ENCODE peak calls at places on chromosomes 16 and 17, in ten cellular contexts. One of them, this sample, is unnamed.

GRCh38 chr17:16428098-16428882 is 12.9 kb downstream of the TRPV2 start:
- DNase-seq in uterus: peak
- DNase-seq in mammary epithelial cell: no peak
- DNase-seq in neural progenitor cell: peak
- DNase-seq in transverse colon: peak
- DNase-seq in GM23338: peak
- DNase-seq in OCI-LY7: peak
- DNase-seq in breast epithelium: no peak
- DNase-seq in heart right ventricle: no peak
- DNase-seq in A549: peak
- DNase-seq in this sample: no peak

GRCh38 chr16:68992521-68992920 is 112.9 kb upstream of the HAS3 start:
- DNase-seq in uterus: no peak
- DNase-seq in mammary epithelial cell: peak
- DNase-seq in GM23338: no peak
- DNase-seq in neural progenitor cell: no peak
- DNase-seq in A549: peak
- DNase-seq in OCI-LY7: no peak
- DNase-seq in transverse colon: no peak
- DNase-seq in breast epithelium: no peak
- DNase-seq in heart right ventricle: no peak
- DNase-seq in this sample: no peak

GRCh38 chr17:41613277-41614082 is 913 bp upstream of the KRT16 start:
- DNase-seq in uterus: no peak
- DNase-seq in transverse colon: no peak
- DNase-seq in heart right ventricle: no peak
- DNase-seq in A549: no peak
- DNase-seq in GM23338: no peak
- DNase-seq in OCI-LY7: no peak
- DNase-seq in neural progenitor cell: no peak
- DNase-seq in breast epithelium: no peak
- DNase-seq in mammary epithelial cell: no peak
- DNase-seq in this sample: peak

GRCh38 chr17:81578038-81578441 is 25.9 kb upstream of the FAAP100 start:
- DNase-seq in breast epithelium: no peak
- DNase-seq in OCI-LY7: no peak
- DNase-seq in transverse colon: no peak
- DNase-seq in heart right ventricle: no peak
- DNase-seq in A549: no peak
- DNase-seq in mammary epithelial cell: peak
- DNase-seq in uterus: no peak
- DNase-seq in GM23338: no peak
- DNase-seq in neural progenitor cell: no peak
- DNase-seq in this sample: no peak

GRCh38 chr16:53061701-53062159 is 6.9 kb downstream of the CHD9 start:
- DNase-seq in transverse colon: peak
- DNase-seq in heart right ventricle: no peak
- DNase-seq in mammary epithelial cell: no peak
- DNase-seq in GM23338: no peak
- DNase-seq in OCI-LY7: peak
- DNase-seq in uterus: no peak
- DNase-seq in A549: no peak
- DNase-seq in neural progenitor cell: no peak
- DNase-seq in breast epithelium: no peak
- DNase-seq in this sample: peak

GRCh38 chr17:45098081-45098868 is 34.0 kb downstream of the PLCD3 start:
- DNase-seq in neural progenitor cell: no peak
- DNase-seq in breast epithelium: no peak
- DNase-seq in uterus: no peak
- DNase-seq in transverse colon: no peak
- DNase-seq in OCI-LY7: no peak
- DNase-seq in GM23338: no peak
- DNase-seq in heart right ventricle: no peak
- DNase-seq in mammary epithelial cell: peak
- DNase-seq in A549: no peak
- DNase-seq in this sample: no peak

GRCh38 chr16:96935-97381 is 18.9 kb downstream of the MPG start:
- DNase-seq in breast epithelium: peak
- DNase-seq in mammary epithelial cell: peak
- DNase-seq in GM23338: peak
- DNase-seq in heart right ventricle: peak
- DNase-seq in uterus: peak
- DNase-seq in transverse colon: peak
- DNase-seq in neural progenitor cell: peak
- DNase-seq in A549: peak
- DNase-seq in OCI-LY7: peak
- DNase-seq in this sample: peak

GRCh38 chr17:44502598-44503079 is 567 bp downstream of the GPATCH8 start:
- DNase-seq in A549: peak
- DNase-seq in uterus: no peak
- DNase-seq in mammary epithelial cell: peak
- DNase-seq in heart right ventricle: no peak
- DNase-seq in breast epithelium: no peak
- DNase-seq in GM23338: no peak
- DNase-seq in OCI-LY7: peak
- DNase-seq in transverse colon: no peak
- DNase-seq in neural progenitor cell: peak
- DNase-seq in this sample: peak

GRCh38 chr17:31015639-31016038 is 44.8 kb downstream of the RNF135 start:
- DNase-seq in transverse colon: no peak
- DNase-seq in heart right ventricle: no peak
- DNase-seq in breast epithelium: no peak
- DNase-seq in neural progenitor cell: no peak
- DNase-seq in mammary epithelial cell: no peak
- DNase-seq in A549: no peak
- DNase-seq in OCI-LY7: no peak
- DNase-seq in uterus: no peak
- DNase-seq in GM23338: no peak
- DNase-seq in this sample: no peak
- TF ChIP-seq CTCF in transverse colon: no peak
- TF ChIP-seq CTCF in heart right ventricle: no peak
- TF ChIP-seq CTCF in breast epithelium: no peak
- TF ChIP-seq CTCF in neural progenitor cell: no peak
- TF ChIP-seq CTCF in mammary epithelial cell: no peak
- TF ChIP-seq CTCF in A549: no peak
- TF ChIP-seq CTCF in OCI-LY7: no peak
- TF ChIP-seq CTCF in uterus: no peak
- TF ChIP-seq CTCF in GM23338: no peak
- TF ChIP-seq CTCF in this sample: no peak

GRCh38 chr17:12964840-12965239 is 53.0 kb downstream of the ELAC2 start:
- DNase-seq in uterus: no peak
- DNase-seq in breast epithelium: no peak
- DNase-seq in mammary epithelial cell: no peak
- DNase-seq in transverse colon: no peak
- DNase-seq in GM23338: no peak
- DNase-seq in heart right ventricle: no peak
- DNase-seq in neural progenitor cell: no peak
- DNase-seq in A549: no peak
- DNase-seq in OCI-LY7: no peak
- DNase-seq in this sample: no peak
- H3K27ac ChIP-seq in uterus: no peak
- H3K27ac ChIP-seq in breast epithelium: no peak
- H3K27ac ChIP-seq in mammary epithelial cell: no peak
- H3K27ac ChIP-seq in transverse colon: no peak
- H3K27ac ChIP-seq in GM23338: no peak
- H3K27ac ChIP-seq in heart right ventricle: no peak
- H3K27ac ChIP-seq in neural progenitor cell: no peak
- H3K27ac ChIP-seq in A549: no peak
- H3K27ac ChIP-seq in OCI-LY7: no peak
- H3K27ac ChIP-seq in this sample: no peak

GRCh38 chr17:62996221-62996620 is 30.2 kb downstream of the TANC2 start:
- DNase-seq in OCI-LY7: no peak
- DNase-seq in transverse colon: no peak
- DNase-seq in A549: no peak
- DNase-seq in breast epithelium: no peak
- DNase-seq in uterus: no peak
- DNase-seq in heart right ventricle: no peak
- DNase-seq in mammary epithelial cell: no peak
- DNase-seq in GM23338: no peak
- DNase-seq in neural progenitor cell: no peak
- DNase-seq in this sample: no peak

GRCh38 chr17:62994931-62995330 is 28.9 kb downstream of the TANC2 start:
- DNase-seq in GM23338: no peak
- DNase-seq in uterus: no peak
- DNase-seq in transverse colon: no peak
- DNase-seq in breast epithelium: no peak
- DNase-seq in OCI-LY7: no peak
- DNase-seq in mammary epithelial cell: no peak
- DNase-seq in heart right ventricle: no peak
- DNase-seq in neural progenitor cell: no peak
- DNase-seq in A549: no peak
- DNase-seq in this sample: no peak

GRCh38 chr17:62998665-62999393 is 32.8 kb downstream of the TANC2 start:
- DNase-seq in breast epithelium: no peak
- DNase-seq in mammary epithelial cell: peak
- DNase-seq in transverse colon: no peak
- DNase-seq in uterus: no peak
- DNase-seq in neural progenitor cell: no peak
- DNase-seq in GM23338: no peak
- DNase-seq in OCI-LY7: no peak
- DNase-seq in heart right ventricle: no peak
- DNase-seq in A549: peak
- DNase-seq in this sample: no peak

DNA sequence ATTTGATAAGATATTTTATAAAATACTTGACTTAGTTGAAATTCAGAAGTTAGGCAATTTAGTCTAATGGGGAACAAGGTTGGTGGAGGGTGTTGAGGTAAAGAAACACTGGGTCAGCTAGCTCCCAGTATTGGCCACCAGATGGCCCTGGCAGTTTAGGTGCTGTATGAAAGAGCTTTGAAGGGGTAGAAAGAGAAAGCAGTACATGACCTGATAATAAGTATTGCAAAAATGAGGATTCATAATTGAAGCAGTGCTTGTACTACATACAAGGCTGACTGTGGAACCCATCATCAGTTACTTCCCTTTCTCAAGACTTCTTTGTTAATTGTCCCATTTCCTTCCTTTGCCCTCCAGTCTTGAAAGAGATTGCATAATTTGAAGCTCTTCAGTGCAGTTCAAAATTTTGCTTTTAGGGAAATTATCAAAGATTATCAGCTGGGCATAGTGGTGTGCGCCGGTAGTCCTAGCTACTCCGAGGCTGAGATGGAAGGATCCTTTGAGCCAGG is 29.4 kb downstream of the TANC2 start:
- DNase-seq in transverse colon: peak
- DNase-seq in breast epithelium: no peak
- DNase-seq in OCI-LY7: peak
- DNase-seq in GM23338: peak
- DNase-seq in neural progenitor cell: peak
- DNase-seq in A549: peak
- DNase-seq in mammary epithelial cell: peak
- DNase-seq in uterus: no peak
- DNase-seq in heart right ventricle: peak
- DNase-seq in this sample: no peak
- TF ChIP-seq CTCF in transverse colon: peak
- TF ChIP-seq CTCF in breast epithelium: no peak
- TF ChIP-seq CTCF in OCI-LY7: peak
- TF ChIP-seq CTCF in GM23338: peak
- TF ChIP-seq CTCF in neural progenitor cell: peak
- TF ChIP-seq CTCF in A549: peak
- TF ChIP-seq CTCF in mammary epithelial cell: peak
- TF ChIP-seq CTCF in uterus: no peak
- TF ChIP-seq CTCF in heart right ventricle: peak
- TF ChIP-seq CTCF in this sample: no peak

DNA sequence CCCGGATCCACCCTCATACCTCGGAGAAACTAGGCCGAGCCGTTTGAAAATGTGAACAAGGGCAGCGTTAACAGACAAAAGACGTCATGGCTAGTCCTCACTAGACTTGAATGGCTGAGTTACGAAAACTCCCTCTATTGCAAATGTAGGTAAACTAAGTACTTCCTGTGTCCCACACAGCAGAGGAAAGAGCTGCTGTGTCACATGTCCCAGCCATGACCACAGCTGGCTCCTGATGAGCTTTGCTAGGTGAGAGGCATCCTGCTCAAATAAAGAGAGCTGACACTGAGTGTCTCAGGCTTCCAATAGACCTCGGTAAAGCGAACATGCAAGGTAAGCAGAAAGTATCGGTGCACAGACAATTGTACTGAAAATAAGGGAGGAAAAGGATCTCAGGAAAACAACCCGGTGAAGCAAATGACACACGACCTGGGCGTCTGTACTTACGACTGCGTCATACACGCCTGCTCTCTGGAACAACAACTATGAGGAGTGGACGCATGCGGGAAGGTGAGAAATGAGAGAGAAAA is 26.0 kb downstream of the TMEM204 start:
- DNase-seq in A549: no peak
- DNase-seq in uterus: no peak
- DNase-seq in breast epithelium: no peak
- DNase-seq in GM23338: no peak
- DNase-seq in transverse colon: no peak
- DNase-seq in mammary epithelial cell: no peak
- DNase-seq in heart right ventricle: no peak
- DNase-seq in OCI-LY7: no peak
- DNase-seq in neural progenitor cell: no peak
- DNase-seq in this sample: no peak
- H3K27ac ChIP-seq in A549: no peak
- H3K27ac ChIP-seq in uterus: no peak
- H3K27ac ChIP-seq in breast epithelium: no peak
- H3K27ac ChIP-seq in GM23338: no peak
- H3K27ac ChIP-seq in transverse colon: no peak
- H3K27ac ChIP-seq in mammary epithelial cell: no peak
- H3K27ac ChIP-seq in heart right ventricle: no peak
- H3K27ac ChIP-seq in OCI-LY7: no peak
- H3K27ac ChIP-seq in neural progenitor cell: no peak
- H3K27ac ChIP-seq in this sample: no peak

GRCh38 chr16:56237451-56237930 is 46.2 kb downstream of the GNAO1 start:
- DNase-seq in uterus: no peak
- DNase-seq in transverse colon: no peak
- DNase-seq in mammary epithelial cell: no peak
- DNase-seq in neural progenitor cell: no peak
- DNase-seq in A549: no peak
- DNase-seq in heart right ventricle: no peak
- DNase-seq in breast epithelium: no peak
- DNase-seq in OCI-LY7: no peak
- DNase-seq in GM23338: no peak
- DNase-seq in this sample: no peak
- TF ChIP-seq CTCF in uterus: no peak
- TF ChIP-seq CTCF in transverse colon: no peak
- TF ChIP-seq CTCF in mammary epithelial cell: no peak
- TF ChIP-seq CTCF in neural progenitor cell: no peak
- TF ChIP-seq CTCF in A549: no peak
- TF ChIP-seq CTCF in heart right ventricle: no peak
- TF ChIP-seq CTCF in breast epithelium: no peak
- TF ChIP-seq CTCF in OCI-LY7: no peak
- TF ChIP-seq CTCF in GM23338: no peak
- TF ChIP-seq CTCF in this sample: no peak

This sample was measured in spleen.